ENCODE peak calls at places on chromosome 11, in ten cellular contexts. Q is CD8-positive, alpha-beta memory T cell; O is lower lobe of right lung; E is body of pancreas; Z is upper lobe of right lung; U is PC-9; G is K562; F is cardiac muscle cell; R is sigmoid colon; H is tibial artery. D is an unnamed sample. For H3K36me3, H3K9me3 and H3K4me1, the result is how much of the 10 kb centered on the place peaks cover.

GRCh38 chr11:15707971-15708370 is 593.2 kb downstream of the INSC start:
- DNase-seq in Q (no peak), O (peak), E (peak), Z (no peak), U (peak), G (no peak), F (no peak), R (no peak), H (peak), D (no peak)

GRCh38 chr11:125871391-125872137 is 15.9 kb upstream of the HYLS1 start:
- DNase-seq in Q (no peak), O (no peak), E (peak), Z (no peak), U (no peak), G (peak), F (peak), R (no peak), H (no peak), D (peak)

GRCh38 chr11:104979839-104980238 is 11.5 kb upstream of the CASP4 start:
- DNase-seq in Q (no peak), O (no peak), E (no peak), Z (no peak), U (no peak), G (no peak), F (no peak), R (no peak), H (no peak), D (no peak)

GRCh38 chr11:65078151-65078550 is 5.7 kb downstream of the CDCA5 start:
- DNase-seq in Q (peak), O (peak), E (peak), Z (peak), U (peak), G (peak), F (peak), R (no peak), H (no peak), D (peak)

GRCh38 chr11:9269492-9270030 is 4.4 kb upstream of the DENND5A start:
- DNase-seq in Q (no peak), O (no peak), E (no peak), Z (no peak), U (no peak), G (no peak), F (peak), R (peak), H (peak), D (no peak)

GRCh38 chr11:132604446-132604845 is 927.9 kb downstream of the OPCML start:
- DNase-seq in Q (no peak), O (no peak), E (no peak), Z (no peak), U (no peak), G (no peak), F (no peak), R (no peak), H (no peak), D (peak)

GRCh38 chr11:64396079-64396591 is 37.2 kb downstream of the RPS6KA4 start:
- DNase-seq in Q (no peak), O (no peak), E (no peak), Z (no peak), U (no peak), G (no peak), F (peak), R (no peak), H (no peak), D (peak)

GRCh38 chr11:95101935-95102334 is 12.3 kb downstream of the ENDOD1 start:
- DNase-seq in Q (no peak), O (no peak), E (no peak), Z (no peak), U (no peak), G (no peak), F (peak), R (no peak), H (no peak), D (no peak)

GRCh38 chr11:124892750-124893454 is 4.8 kb downstream of the ROBO4 start:
- DNase-seq in Q (no peak), O (no peak), E (no peak), Z (no peak), U (no peak), G (no peak), F (no peak), R (peak), H (peak), D (peak)

GRCh38 chr11:32487270-32487669 is 51.9 kb upstream of the WT1 start:
- DNase-seq in Q (no peak), O (no peak), E (no peak), Z (no peak), U (peak), G (peak), F (peak), R (no peak), H (no peak), D (peak)

GRCh38 chr11:67998150-67999045 is 5.5 kb downstream of the UNC93B1 start:
- DNase-seq in Q (no peak), O (peak), E (no peak), Z (peak), U (no peak), G (no peak), F (no peak), R (no peak), H (no peak), D (peak)

GRCh38 chr11:67344264-67344663 is 9.1 kb downstream of the POLD4 start:
- DNase-seq in Q (no peak), O (no peak), E (no peak), Z (no peak), U (no peak), G (no peak), F (no peak), R (no peak), H (no peak), D (no peak)

GRCh38 chr11:8577791-8578581 is 16.0 kb downstream of the STK33 start:
- DNase-seq in Q (no peak), O (no peak), E (no peak), Z (no peak), U (no peak), G (no peak), F (no peak), R (no peak), H (no peak), D (no peak)

GRCh38 chr11:32888805-32889204 is 3.8 kb upstream of the QSER1 start:
- DNase-seq in Q (no peak), O (no peak), E (no peak), Z (no peak), U (no peak), G (no peak), F (no peak), R (no peak), H (no peak), D (peak)

GRCh38 chr11:11956006-11956405 is 52.4 kb downstream of the DKK3 start:
- DNase-seq in Q (no peak), O (no peak), E (no peak), Z (no peak), U (no peak), G (no peak), F (no peak), R (no peak), H (no peak), D (no peak)

GRCh38 chr11:11949482-11949881 is 58.9 kb downstream of the DKK3 start:
- DNase-seq in Q (no peak), O (no peak), E (no peak), Z (no peak), U (no peak), G (no peak), F (no peak), R (no peak), H (no peak), D (no peak)

GRCh38 chr11:11948242-11948947 is 60.0 kb downstream of the DKK3 start:
- DNase-seq in Q (no peak), O (no peak), E (no peak), Z (no peak), U (no peak), G (no peak), F (no peak), R (no peak), H (no peak), D (no peak)

GRCh38 chr11:11947825-11948224 is 60.6 kb downstream of the DKK3 start:
- DNase-seq in Q (no peak), O (no peak), E (no peak), Z (no peak), U (no peak), G (no peak), F (no peak), R (no peak), H (no peak), D (no peak)

DNA sequence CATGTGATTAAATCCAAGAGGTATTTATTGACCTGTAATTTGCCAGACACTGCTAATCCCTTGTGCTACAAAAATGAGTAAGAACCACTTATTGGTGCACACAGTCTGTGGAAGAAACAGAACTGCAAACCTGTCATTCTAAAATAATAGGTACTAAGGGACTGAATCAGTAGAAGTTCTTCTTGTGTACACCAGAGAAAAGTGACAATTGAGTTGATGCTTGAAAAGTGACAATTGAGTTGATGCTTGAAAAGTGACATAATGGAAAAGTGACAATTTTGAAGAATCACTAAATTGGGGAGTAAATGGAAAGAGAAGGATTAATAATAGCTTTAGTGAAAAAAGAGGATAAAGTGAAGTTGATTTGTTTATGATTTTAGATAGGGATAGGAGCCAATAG is 56.4 kb downstream of the DKK3 start:
- DNase-seq in Q (no peak), O (no peak), E (no peak), Z (no peak), U (no peak), G (no peak), F (no peak), R (no peak), H (no peak), D (no peak)
- H3K36me3 ChIP-seq in Q (half or more), O (half or more), E (under half), Z (half or more), U (under half), G (half or more), F (half or more), R (under half), H (half or more), D (half or more)

GRCh38 chr11:114612686-114613085 is 17.1 kb upstream of the NXPE4 start:
- DNase-seq in Q (no peak), O (no peak), E (no peak), Z (no peak), U (no peak), G (no peak), F (no peak), R (no peak), H (no peak), D (no peak)

GRCh38 chr11:114610984-114611944 is 15.7 kb upstream of the NXPE4 start:
- DNase-seq in Q (no peak), O (no peak), E (no peak), Z (no peak), U (no peak), G (no peak), F (no peak), R (no peak), H (no peak), D (no peak)

GRCh38 chr11:114616516-114616915 is 20.9 kb upstream of the NXPE4 start:
- DNase-seq in Q (no peak), O (no peak), E (no peak), Z (no peak), U (no peak), G (no peak), F (no peak), R (no peak), H (no peak), D (no peak)

GRCh38 chr11:114615448-114616361 is 20.1 kb upstream of the NXPE4 start:
- DNase-seq in Q (no peak), O (no peak), E (no peak), Z (no peak), U (no peak), G (no peak), F (no peak), R (no peak), H (no peak), D (no peak)

GRCh38 chr11:114614127-114614720 is 18.6 kb upstream of the NXPE4 start:
- DNase-seq in Q (no peak), O (no peak), E (no peak), Z (no peak), U (no peak), G (no peak), F (no peak), R (no peak), H (no peak), D (no peak)
- H3K9me3 ChIP-seq in Q (under half), O (under half), E (under half), Z (under half), U (under half), G (under half), F (under half), R (under half), H (under half), D (under half)

DNA sequence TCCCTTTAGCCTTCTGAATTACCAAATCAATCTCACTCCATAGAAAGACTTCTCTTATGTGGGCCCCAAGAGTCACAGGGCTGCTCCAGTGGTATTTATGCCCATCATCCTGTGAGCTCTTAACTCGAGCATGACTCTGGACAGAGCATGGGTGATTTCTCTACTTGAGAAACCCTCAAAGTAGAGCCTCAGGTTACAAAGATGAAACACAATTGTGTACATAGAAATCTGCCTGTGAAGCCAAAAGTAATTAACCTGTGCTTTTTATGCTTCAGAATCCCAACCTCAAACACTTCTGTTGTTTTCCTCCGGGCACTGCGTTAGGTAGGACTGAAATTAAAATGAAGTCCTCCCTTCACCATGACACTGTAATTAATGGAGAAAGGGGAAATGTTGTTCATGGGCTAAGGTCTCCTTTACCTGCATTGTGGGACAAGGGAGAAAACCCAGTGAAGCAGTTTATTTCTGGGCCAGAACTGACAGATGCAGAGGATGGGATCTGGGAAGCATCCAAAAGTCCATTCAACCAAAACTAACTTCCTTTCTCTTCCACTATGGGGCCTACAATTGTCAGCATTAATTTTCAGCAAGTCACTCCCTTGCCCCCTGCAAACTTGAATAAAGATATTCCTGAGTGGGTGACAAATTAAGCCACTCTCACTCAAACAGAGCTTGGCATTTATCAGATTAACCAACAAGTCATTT is 24.1 kb upstream of the POU2AF1 start:
- DNase-seq in Q (no peak), O (no peak), E (no peak), Z (no peak), U (no peak), G (no peak), F (no peak), R (no peak), H (no peak), D (no peak)
- H3K4me1 ChIP-seq in Q (under half), O (under half), E (under half), Z (under half), U (under half), G (under half), F (under half), R (under half), H (under half), D (under half)

GRCh38 chr11:120462825-120463224 is 48.7 kb upstream of the GRIK4 start:
- DNase-seq in Q (no peak), O (no peak), E (no peak), Z (no peak), U (no peak), G (no peak), F (no peak), R (no peak), H (no peak), D (no peak)
- H3K36me3 ChIP-seq in Q (under half), O (half or more), E (under half), Z (half or more), U (under half), G (half or more), F (half or more), R (under half), H (half or more), D (half or more)

D was measured in osteoblast.